ENCODE peak calls at places on chromosomes 4 and X, in six cellular contexts. L is coronary artery, K is A549, F is fibroblast of lung, T is H7, Z is psoas muscle. C is an unnamed sample.

GRCh38 chr4:54971474-54971950 is 153.9 kb downstream of the KDR start:
- DNase-seq in F (peak), T (peak), K (peak), Z (no peak), L (no peak), C (no peak)

GRCh38 chr4:139011220-139011950 is 4.2 kb upstream of the NOCT start:
- DNase-seq in K (no peak), Z (no peak), F (no peak), L (no peak), T (no peak), C (peak)

GRCh38 chrX:50067435-50068292 is 133.1 kb downstream of the AKAP4 start:
- DNase-seq in Z (no peak), T (peak), K (peak), L (no peak), F (peak), C (peak)

GRCh38 chrX:77635372-77635771 is 150.6 kb downstream of the ATRX start:
- DNase-seq in Z (no peak), T (no peak), L (no peak), K (no peak), F (no peak), C (no peak)

GRCh38 chr4:158016511-158016910 is 156.3 kb downstream of the GASK1B start:
- DNase-seq in K (no peak), F (peak), L (no peak), T (no peak), Z (no peak), C (no peak)

GRCh38 chrX:119573840-119574393 is 446 bp upstream of the UBE2A start:
- DNase-seq in T (peak), L (peak), F (no peak), K (peak), Z (peak), C (no peak)

GRCh38 chr4:141356936-141357335 is 136.2 kb downstream of the ZNF330 start:
- DNase-seq in K (no peak), L (no peak), Z (no peak), F (no peak), T (no peak), C (no peak)

GRCh38 chr4:67571975-67572374 is 13.4 kb downstream of the STAP1 start:
- DNase-seq in T (no peak), L (no peak), K (no peak), Z (no peak), F (no peak), C (no peak)

GRCh38 chr4:123158576-123158975 is 236.2 kb upstream of the NUDT6 start:
- DNase-seq in L (no peak), K (no peak), T (no peak), Z (no peak), F (no peak), C (no peak)

GRCh38 chr4:54593795-54594194 is 64.0 kb upstream of the KIT start:
- DNase-seq in Z (no peak), F (no peak), L (no peak), K (no peak), T (no peak), C (no peak)

GRCh38 chr4:4245172-4245571 is 2.9 kb downstream of the TMEM128 start:
- DNase-seq in Z (no peak), L (no peak), T (no peak), K (no peak), F (no peak), C (no peak)
- H3K4me3 ChIP-seq in Z (no peak), L (no peak), T (no peak), K (no peak), F (no peak), C (no peak)

GRCh38 chr4:152847376-152847775 is 67.6 kb downstream of the ARFIP1 start:
- DNase-seq in L (no peak), F (no peak), Z (no peak), K (no peak), T (no peak), C (no peak)
- H3K4me3 ChIP-seq in L (no peak), F (no peak), Z (no peak), K (no peak), T (no peak), C (no peak)

GRCh38 chr4:120314969-120315368 is 248.3 kb upstream of the MAD2L1 start:
- DNase-seq in F (no peak), K (no peak), L (no peak), T (no peak), Z (no peak), C (no peak)
- H3K4me3 ChIP-seq in F (no peak), K (no peak), L (no peak), T (no peak), Z (no peak), C (no peak)

DNA sequence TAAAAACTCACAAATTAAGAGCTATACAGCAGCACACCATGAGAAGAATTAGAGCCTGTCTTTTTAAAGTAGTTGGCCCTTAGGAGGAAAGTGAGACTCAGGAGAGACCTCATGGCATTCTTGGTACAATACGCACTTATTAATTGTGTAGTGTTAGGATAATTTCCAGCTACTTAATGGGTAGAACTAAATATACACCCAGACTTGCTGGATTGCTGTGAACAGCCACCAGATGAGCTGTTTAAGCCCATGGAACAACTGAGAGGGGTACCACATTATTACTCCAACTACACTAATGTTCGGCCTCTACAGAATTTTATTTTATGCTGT is 13.6 kb downstream of the MFAP3L start:
- DNase-seq in L (no peak), K (no peak), F (no peak), T (no peak), Z (no peak), C (no peak)
- H3K4me3 ChIP-seq in L (no peak), K (no peak), F (no peak), T (no peak), Z (no peak), C (no peak)

DNA sequence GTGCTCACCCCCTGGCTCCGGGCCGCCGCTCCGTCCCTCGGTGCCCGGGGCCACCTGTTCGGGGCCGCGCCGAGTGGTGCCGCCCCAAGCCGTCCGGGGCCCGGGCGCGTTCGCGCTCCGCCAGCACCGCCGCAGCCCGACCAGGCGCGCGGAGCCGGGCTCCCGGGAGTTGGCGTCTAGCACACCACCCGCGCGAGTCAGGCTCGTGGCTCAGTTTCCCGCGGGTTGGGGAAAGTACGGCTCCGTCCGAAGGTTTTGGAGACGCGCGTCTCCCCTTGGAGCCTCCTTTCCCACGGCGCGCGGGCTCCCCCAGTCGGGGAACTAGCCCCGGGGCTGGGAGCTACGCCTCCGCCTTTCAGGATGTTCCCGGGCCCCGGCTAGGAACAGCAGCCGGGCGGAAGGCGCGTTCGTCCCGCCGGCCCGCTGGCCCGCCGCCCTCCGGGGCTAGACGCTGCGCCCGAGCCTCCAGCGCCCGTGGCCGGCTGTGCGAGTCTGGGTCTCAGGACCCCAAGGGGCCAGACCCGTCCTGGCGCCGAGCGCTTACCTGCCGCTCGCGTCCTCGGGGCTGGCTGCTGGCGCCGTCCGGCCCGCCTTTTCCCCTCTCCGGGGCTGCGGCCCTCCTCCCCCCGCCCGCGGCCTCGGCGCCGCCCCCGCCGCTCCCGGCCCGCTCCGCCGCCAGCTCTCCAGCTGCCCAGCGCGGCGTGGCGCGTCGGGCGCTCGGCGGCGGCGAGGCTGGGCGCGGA is at the start of gene ADGRG2:
- DNase-seq in F (peak), T (peak), K (peak), Z (no peak), L (no peak), C (peak)
- H3K4me3 ChIP-seq in F (no peak), T (peak), K (peak), Z (peak), L (peak), C (peak)

C was measured in transverse colon.